ENCODE peak calls at places on chromosomes 4 and X, in four cellular contexts. One of them, this sample, is unnamed.

GRCh38 chr4:182576609-182577289 is 333.5 kb downstream of the TENM3 start:
- DNase-seq in A549: no peak
- DNase-seq in lower leg skin: no peak
- DNase-seq in adrenal gland: no peak
- DNase-seq in this sample: no peak

GRCh38 chrX:134711135-134711941 is 53.1 kb upstream of the PLAC1 start:
- DNase-seq in A549: no peak
- DNase-seq in lower leg skin: no peak
- DNase-seq in adrenal gland: no peak
- DNase-seq in this sample: no peak

GRCh38 chr4:125726121-125726520 is 411.4 kb downstream of the FAT4 start:
- DNase-seq in A549: no peak
- DNase-seq in lower leg skin: no peak
- DNase-seq in adrenal gland: no peak
- DNase-seq in this sample: no peak

GRCh38 chr4:16226816-16227461 is 668 bp upstream of the TAPT1 start:
- DNase-seq in A549: no peak
- DNase-seq in lower leg skin: peak
- DNase-seq in adrenal gland: peak
- DNase-seq in this sample: no peak

GRCh38 chr4:87679449-87680169 is 29.5 kb downstream of the DMP1 start:
- DNase-seq in A549: peak
- DNase-seq in lower leg skin: no peak
- DNase-seq in adrenal gland: peak
- DNase-seq in this sample: peak

GRCh38 chr4:156144961-156145360 is 191.3 kb upstream of the CTSO start:
- DNase-seq in A549: no peak
- DNase-seq in lower leg skin: no peak
- DNase-seq in adrenal gland: no peak
- DNase-seq in this sample: no peak

GRCh38 chr4:7976025-7976424 is 36.4 kb upstream of the AFAP1 start:
- DNase-seq in A549: no peak
- DNase-seq in lower leg skin: no peak
- DNase-seq in adrenal gland: no peak
- DNase-seq in this sample: no peak

GRCh38 chr4:7196731-7197130 is 4.4 kb downstream of the SORCS2 start:
- DNase-seq in A549: no peak
- DNase-seq in lower leg skin: no peak
- DNase-seq in adrenal gland: no peak
- DNase-seq in this sample: no peak

GRCh38 chr4:40055873-40056721 is 553 bp upstream of the N4BP2 start:
- DNase-seq in A549: peak
- DNase-seq in lower leg skin: peak
- DNase-seq in adrenal gland: peak
- DNase-seq in this sample: peak

GRCh38 chr4:163171590-163171989 is 4.9 kb upstream of the NAF1 start:
- DNase-seq in A549: no peak
- DNase-seq in lower leg skin: no peak
- DNase-seq in adrenal gland: no peak
- DNase-seq in this sample: no peak

GRCh38 chr4:121823505-121824170 is at the start of gene CCNA2:
- DNase-seq in A549: peak
- DNase-seq in lower leg skin: peak
- DNase-seq in adrenal gland: peak
- DNase-seq in this sample: peak
- TF ChIP-seq POLR2A in A549: no peak
- TF ChIP-seq POLR2A in lower leg skin: no peak
- TF ChIP-seq POLR2A in adrenal gland: peak
- TF ChIP-seq POLR2A in this sample: peak

GRCh38 chr4:186193851-186194250 is 2.5 kb downstream of the CYP4V2 start:
- DNase-seq in A549: no peak
- DNase-seq in lower leg skin: no peak
- DNase-seq in adrenal gland: no peak
- DNase-seq in this sample: no peak

GRCh38 chr4:186189656-186190055 is 1.7 kb upstream of the CYP4V2 start:
- DNase-seq in A549: no peak
- DNase-seq in lower leg skin: no peak
- DNase-seq in adrenal gland: no peak
- DNase-seq in this sample: no peak

GRCh38 chr4:186190456-186191265 is 706 bp upstream of the CYP4V2 start:
- DNase-seq in A549: peak
- DNase-seq in lower leg skin: peak
- DNase-seq in adrenal gland: no peak
- DNase-seq in this sample: peak

GRCh38 chr4:186191266-186192067 is at the start of gene CYP4V2:
- DNase-seq in A549: peak
- DNase-seq in lower leg skin: peak
- DNase-seq in adrenal gland: peak
- DNase-seq in this sample: peak

GRCh38 chr4:186192068-186192751 is 843 bp downstream of the CYP4V2 start:
- DNase-seq in A549: peak
- DNase-seq in lower leg skin: peak
- DNase-seq in adrenal gland: peak
- DNase-seq in this sample: peak
- TF ChIP-seq POLR2A in A549: no peak
- TF ChIP-seq POLR2A in lower leg skin: no peak
- TF ChIP-seq POLR2A in adrenal gland: peak
- TF ChIP-seq POLR2A in this sample: no peak

DNA sequence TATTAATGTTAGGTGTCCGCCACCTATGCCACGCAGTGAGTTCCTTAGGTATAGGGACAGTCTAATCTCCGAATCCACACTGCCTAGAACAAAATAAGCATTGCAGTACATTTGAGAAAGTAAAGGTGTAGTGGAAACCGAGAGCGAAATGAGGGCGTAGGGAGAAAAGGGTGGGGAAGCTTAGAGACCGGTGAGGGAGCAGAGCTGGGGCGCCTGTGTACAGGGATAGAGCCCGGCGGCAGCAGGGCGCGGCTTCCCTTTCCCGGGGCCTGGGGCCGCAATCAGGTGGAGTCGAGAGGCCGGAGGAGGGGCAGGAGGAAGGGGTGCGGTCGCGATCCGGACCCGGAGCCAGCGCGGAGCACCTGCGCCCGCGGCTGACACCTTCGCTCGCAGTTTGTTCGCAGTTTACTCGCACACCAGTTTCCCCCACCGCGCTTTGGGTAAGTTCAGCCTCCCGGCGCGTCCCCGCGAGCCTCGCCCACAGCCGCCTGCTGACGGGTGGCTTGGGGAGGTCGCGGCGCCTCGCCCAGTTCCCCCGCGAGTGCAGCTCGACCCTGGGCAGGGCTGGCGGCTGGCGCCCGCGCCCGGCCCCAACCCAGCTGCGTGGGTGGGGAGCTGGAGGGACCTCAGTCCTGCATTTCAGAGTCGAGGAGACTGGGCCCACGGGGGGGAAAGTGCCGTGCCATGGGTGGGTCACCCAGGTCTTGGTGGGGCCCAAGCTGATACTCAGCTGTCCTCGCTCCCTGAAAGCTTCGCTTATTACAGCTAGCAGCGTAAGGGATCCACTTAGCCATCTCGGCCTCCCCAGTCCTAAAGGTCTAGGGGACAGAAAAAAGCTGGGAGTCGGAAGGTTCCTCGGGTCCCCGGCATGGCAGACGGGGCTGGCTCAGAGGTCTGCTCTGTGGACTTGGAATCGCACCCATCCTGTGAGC is at the start of gene ANXA3:
- DNase-seq in A549: peak
- DNase-seq in lower leg skin: no peak
- DNase-seq in adrenal gland: no peak
- DNase-seq in this sample: no peak
- TF ChIP-seq POLR2A in A549: no peak
- TF ChIP-seq POLR2A in lower leg skin: no peak
- TF ChIP-seq POLR2A in adrenal gland: no peak
- TF ChIP-seq POLR2A in this sample: no peak

DNA sequence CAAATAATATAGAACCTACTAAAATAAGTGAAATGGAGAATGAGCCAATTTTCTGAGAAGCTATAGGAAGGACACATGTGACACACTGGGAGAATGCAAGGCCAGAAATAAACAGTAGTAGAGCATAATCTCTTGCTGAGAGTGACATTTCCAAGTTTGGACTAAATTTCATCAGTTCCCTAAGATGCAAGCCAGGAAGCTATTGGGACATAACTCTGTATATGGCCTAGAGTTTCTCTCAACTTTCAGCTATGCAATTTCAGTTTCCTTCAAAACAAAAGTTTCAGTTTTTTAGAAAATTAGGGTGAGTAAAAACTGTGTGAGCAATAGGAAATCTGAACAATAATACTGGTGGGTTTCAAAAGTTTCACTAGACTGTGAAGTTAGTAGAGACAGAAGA is 638.7 kb downstream of the PCDH18 start:
- DNase-seq in A549: no peak
- DNase-seq in lower leg skin: no peak
- DNase-seq in adrenal gland: no peak
- DNase-seq in this sample: no peak
- TF ChIP-seq POLR2A in A549: no peak
- TF ChIP-seq POLR2A in lower leg skin: no peak
- TF ChIP-seq POLR2A in adrenal gland: no peak
- TF ChIP-seq POLR2A in this sample: no peak

GRCh38 chrX:70479970-70480659 is 35.5 kb downstream of the DLG3 start:
- DNase-seq in A549: no peak
- DNase-seq in lower leg skin: no peak
- DNase-seq in adrenal gland: no peak
- DNase-seq in this sample: no peak

GRCh38 chrX:70478521-70478920 is 33.9 kb downstream of the DLG3 start:
- DNase-seq in A549: no peak
- DNase-seq in lower leg skin: no peak
- DNase-seq in adrenal gland: no peak
- DNase-seq in this sample: no peak

GRCh38 chrX:70480660-70481018 is 36.0 kb downstream of the DLG3 start:
- DNase-seq in A549: no peak
- DNase-seq in lower leg skin: no peak
- DNase-seq in adrenal gland: no peak
- DNase-seq in this sample: no peak

GRCh38 chrX:70477734-70478075 is 33.1 kb downstream of the DLG3 start:
- DNase-seq in A549: no peak
- DNase-seq in lower leg skin: no peak
- DNase-seq in adrenal gland: no peak
- DNase-seq in this sample: no peak

DNA sequence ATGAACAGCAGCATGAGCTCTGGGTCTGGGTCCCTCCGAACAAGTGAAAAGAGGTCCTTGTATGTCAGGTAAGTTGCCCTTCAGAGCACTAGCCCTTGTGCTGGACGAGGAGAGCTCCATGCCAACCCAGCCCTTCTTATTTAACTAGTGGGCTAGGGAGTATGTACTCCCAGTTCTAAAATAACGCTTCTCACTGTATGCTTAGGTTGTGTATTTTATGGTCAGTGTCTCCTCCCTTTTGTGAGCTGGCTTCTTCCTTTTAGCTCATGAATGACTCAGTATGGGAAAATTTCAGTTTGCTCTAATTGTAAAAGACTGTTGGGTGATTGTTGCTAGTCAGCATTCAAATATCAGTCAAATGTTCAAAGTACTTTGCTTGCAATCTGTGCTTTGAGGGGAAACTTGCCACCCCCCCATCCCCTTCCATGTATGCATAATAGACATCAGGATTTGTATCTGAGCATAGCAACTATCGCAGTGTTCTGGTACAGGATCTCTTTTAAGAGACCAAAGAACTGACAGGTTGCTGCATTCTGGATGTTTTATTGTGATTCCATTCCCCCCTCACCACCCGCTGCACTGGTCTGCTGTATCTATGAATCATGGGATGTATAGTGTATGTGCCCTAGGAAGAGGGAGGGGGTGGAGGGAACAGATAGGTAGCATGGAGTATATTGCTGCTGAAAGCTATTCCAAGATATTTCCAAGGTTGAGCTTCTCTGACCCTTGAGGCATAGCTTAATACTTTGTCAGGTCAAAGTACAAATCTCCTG is 34.7 kb downstream of the DLG3 start:
- DNase-seq in A549: peak
- DNase-seq in lower leg skin: no peak
- DNase-seq in adrenal gland: no peak
- DNase-seq in this sample: peak
- TF ChIP-seq POLR2A in A549: no peak
- TF ChIP-seq POLR2A in lower leg skin: no peak
- TF ChIP-seq POLR2A in adrenal gland: no peak
- TF ChIP-seq POLR2A in this sample: no peak

This sample was measured in H54.